ENCODE peak calls at places on chromosomes 16 and 17, in seven cellular contexts. D is mammary epithelial cell, R is fibroblast of villous mesenchyme, A is mesothelial cell of epicardium, Y is OCI-LY7, J is fibroblast of lung, F is WERI-Rb-1. K is an unnamed sample.

GRCh38 chr17:83193336-83194188 is 114.2 kb downstream of the METRNL start:
- DNase-seq in J (peak), R (peak), Y (peak), A (no peak), D (peak), F (no peak), K (peak)

GRCh38 chr16:14682121-14682520 is 12.0 kb downstream of the PLA2G10 start:
- DNase-seq in F (no peak), R (no peak), A (no peak), Y (no peak), J (no peak), D (no peak), K (no peak)

GRCh38 chr17:29068828-29069227 is 25.9 kb downstream of the PIPOX start:
- DNase-seq in R (no peak), Y (no peak), D (no peak), F (no peak), J (no peak), A (no peak), K (no peak)

GRCh38 chr17:48928876-48929811 is 15.5 kb downstream of the SNF8 start:
- DNase-seq in F (no peak), J (no peak), A (no peak), Y (no peak), R (peak), D (no peak), K (no peak)

GRCh38 chr17:83133302-83134121 is 54.1 kb downstream of the METRNL start:
- DNase-seq in Y (no peak), D (no peak), J (no peak), F (peak), A (no peak), R (no peak), K (no peak)

GRCh38 chr16:54867302-54867832 is 63.3 kb upstream of the IRX5 start:
- DNase-seq in Y (no peak), A (no peak), F (no peak), R (no peak), D (no peak), J (no peak), K (no peak)

GRCh38 chr17:38428150-38428642 is at the start of gene ARHGAP23:
- DNase-seq in J (peak), F (no peak), D (peak), A (no peak), R (peak), Y (peak), K (no peak)

GRCh38 chr17:18141210-18141803 is 32.8 kb downstream of the MYO15A start:
- DNase-seq in A (no peak), D (peak), Y (peak), J (peak), R (peak), F (no peak), K (no peak)

GRCh38 chr17:549197-550040 is 165.2 kb downstream of the VPS53 start:
- DNase-seq in R (peak), F (no peak), A (no peak), J (peak), Y (no peak), D (no peak), K (peak)

GRCh38 chr16:82002831-82003230 is 8.4 kb downstream of the SDR42E1 start:
- DNase-seq in A (no peak), J (no peak), R (no peak), Y (no peak), F (no peak), D (peak), K (no peak)

GRCh38 chr17:39018267-39019134 is 51.3 kb upstream of the FBXO47 start:
- DNase-seq in F (no peak), A (no peak), J (no peak), R (peak), D (no peak), Y (peak), K (no peak)

GRCh38 chr17:6639014-6639650 is 1.4 kb downstream of the KIAA0753 start:
- DNase-seq in A (no peak), F (peak), D (no peak), J (no peak), Y (no peak), R (no peak), K (no peak)

GRCh38 chr16:78100162-78100467 is 661 bp downstream of the WWOX start:
- DNase-seq in F (no peak), Y (no peak), R (no peak), A (no peak), J (no peak), D (no peak), K (no peak)

GRCh38 chr16:19783847-19784736 is 66.0 kb downstream of the IQCK start:
- DNase-seq in J (no peak), D (no peak), Y (no peak), A (no peak), R (no peak), F (no peak), K (no peak)

GRCh38 chr16:31016018-31016417 is 5.6 kb upstream of the STX1B start:
- DNase-seq in R (no peak), J (no peak), A (no peak), F (peak), Y (peak), D (no peak), K (no peak)

GRCh38 chr16:9151074-9151473 is 59.6 kb downstream of the HAPSTR1 start:
- DNase-seq in D (no peak), A (no peak), Y (no peak), J (no peak), F (no peak), R (no peak), K (no peak)
- TF ChIP-seq CTCF in D (no peak), A (no peak), Y (no peak), J (no peak), F (no peak), R (no peak), K (no peak)

GRCh38 chr17:20095366-20096080 is 86.4 kb downstream of the SPECC1 start:
- DNase-seq in J (peak), F (peak), A (no peak), D (peak), Y (no peak), R (peak), K (peak)
- TF ChIP-seq CTCF in J (peak), F (peak), A (no peak), D (peak), Y (no peak), R (peak), K (peak)

GRCh38 chr17:77957215-77957868 is 1.2 kb upstream of the TNRC6C start:
- DNase-seq in F (no peak), D (peak), R (peak), Y (peak), J (peak), A (no peak), K (no peak)

GRCh38 chr17:77959926-77960521 is 1.5 kb downstream of the TNRC6C start:
- DNase-seq in F (no peak), J (peak), Y (peak), D (no peak), R (peak), A (no peak), K (no peak)

GRCh38 chr17:77958716-77959215 is 263 bp downstream of the TNRC6C start:
- DNase-seq in F (no peak), Y (peak), J (no peak), A (no peak), D (no peak), R (no peak), K (no peak)

GRCh38 chr17:77959216-77959925 is 868 bp downstream of the TNRC6C start:
- DNase-seq in F (peak), J (peak), A (no peak), Y (peak), D (peak), R (peak), K (no peak)

GRCh38 chr17:77957869-77958715 is at the start of gene TNRC6C:
- DNase-seq in Y (peak), A (peak), D (peak), F (peak), J (peak), R (peak), K (peak)
- TF ChIP-seq CTCF in Y (peak), A (no peak), D (no peak), F (peak), J (no peak), R (no peak), K (no peak)

DNA sequence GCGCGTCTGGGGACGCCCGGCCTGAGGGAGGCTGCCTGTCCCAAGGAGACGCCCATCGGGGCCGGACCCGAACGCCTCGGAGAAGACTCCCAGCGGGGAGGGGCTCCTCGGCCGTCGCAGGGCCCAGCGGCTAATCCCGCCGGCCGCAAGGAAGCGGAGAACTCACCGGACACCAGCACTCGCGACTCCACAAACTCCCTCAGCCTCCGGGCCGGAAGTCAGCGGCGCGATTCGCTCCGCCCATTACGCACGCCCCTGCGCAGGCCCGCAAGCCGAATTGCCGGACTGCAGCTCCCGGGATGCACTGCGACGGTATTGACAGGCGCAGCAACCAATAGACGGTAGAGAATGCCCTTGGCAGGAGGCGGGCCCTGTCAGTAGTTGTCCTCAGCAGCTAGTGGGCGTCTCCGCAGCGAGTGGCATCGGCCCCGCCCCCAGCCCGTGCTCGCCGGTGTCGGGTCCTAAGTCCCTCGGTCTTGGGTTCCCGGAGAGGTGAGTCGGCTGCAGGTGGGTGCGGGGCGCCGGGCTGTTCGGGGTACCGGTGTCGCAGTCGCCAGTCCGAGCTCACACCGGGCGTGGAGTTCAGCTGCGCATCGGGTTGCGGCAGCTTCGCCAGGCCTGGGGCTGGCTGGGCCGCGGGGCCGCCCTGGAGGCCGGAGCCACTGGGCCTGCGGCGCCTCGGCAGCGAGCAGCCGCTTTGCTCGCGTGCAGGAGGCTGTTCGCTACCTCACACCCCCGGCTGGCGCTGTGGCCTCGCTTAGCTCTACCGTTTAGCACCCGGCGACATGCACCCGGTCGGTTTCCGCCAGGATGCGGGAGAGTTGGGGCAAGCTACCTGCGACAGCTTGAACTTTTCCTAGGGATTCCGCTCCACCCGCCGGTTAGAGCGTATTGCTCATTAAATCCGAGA is at the start of the genes ZNF174 and ZSCAN32:
- DNase-seq in Y (peak), J (peak), F (peak), A (peak), D (peak), R (peak), K (peak)
- TF ChIP-seq CTCF in Y (peak), J (no peak), F (no peak), A (no peak), D (no peak), R (no peak), K (no peak)

GRCh38 chr17:66451188-66452149 is 149.1 kb downstream of the PRKCA start:
- DNase-seq in J (no peak), Y (no peak), R (no peak), A (no peak), D (no peak), F (peak), K (no peak)
- TF ChIP-seq CTCF in J (no peak), Y (no peak), R (no peak), A (no peak), D (no peak), F (no peak), K (no peak)

GRCh38 chr16:74984670-74985411 is at the start of gene WDR59:
- DNase-seq in D (peak), J (peak), A (peak), F (peak), Y (peak), R (peak), K (peak)

GRCh38 chr16:74984194-74984669 is 691 bp downstream of the WDR59 start:
- DNase-seq in Y (peak), R (no peak), A (no peak), D (peak), J (peak), F (no peak), K (no peak)

GRCh38 chr16:74987027-74987681 is 2.2 kb upstream of the WDR59 start:
- DNase-seq in R (no peak), Y (no peak), F (no peak), A (no peak), D (no peak), J (no peak), K (no peak)

GRCh38 chr16:74982303-74982702 is 2.6 kb downstream of the WDR59 start:
- DNase-seq in J (no peak), R (no peak), D (no peak), Y (no peak), F (no peak), A (no peak), K (no peak)
- TF ChIP-seq CTCF in J (no peak), R (no peak), D (no peak), Y (no peak), F (no peak), A (no peak), K (no peak)

K was measured in kidney epithelial cell.